ENCODE peak calls at places on chromosome 16, in eight cellular contexts. A, S, K, G, V, E, B and P are unnamed samples.

GRCh38 chr16:67243481-67243880 is 3.8 kb downstream of the FHOD1 start:
- DNase-seq in G (no peak), V (peak), B (no peak), K (peak), E (no peak), S (no peak), A (no peak), P (no peak)

GRCh38 chr16:58488531-58488930 is 11.4 kb upstream of the NDRG4 start:
- DNase-seq in K (no peak), B (no peak), G (no peak), A (no peak), S (no peak), V (no peak), E (no peak), P (no peak)

GRCh38 chr16:31451201-31451600 is 8.1 kb upstream of the ARMC5 start:
- DNase-seq in E (no peak), B (no peak), V (no peak), K (no peak), S (no peak), A (no peak), G (no peak), P (no peak)

GRCh38 chr16:54437361-54437760 is 150.8 kb upstream of the IRX3 start:
- DNase-seq in E (no peak), A (no peak), V (no peak), B (no peak), S (no peak), G (no peak), K (no peak), P (no peak)

GRCh38 chr16:30565526-30565925 is 6.0 kb downstream of the ZNF688 start:
- DNase-seq in A (no peak), B (no peak), V (no peak), G (no peak), S (no peak), K (no peak), E (no peak), P (no peak)

GRCh38 chr16:1067629-1068028 is 4.9 kb upstream of the SSTR5 start:
- DNase-seq in G (no peak), K (no peak), S (no peak), E (no peak), V (no peak), B (no peak), A (no peak), P (no peak)

GRCh38 chr16:50315346-50315997 is 49.1 kb downstream of the ADCY7 start:
- DNase-seq in A (no peak), G (no peak), S (no peak), E (no peak), K (no peak), V (no peak), B (no peak), P (peak)

GRCh38 chr16:79757163-79757562 is 156.6 kb upstream of the MAF start:
- DNase-seq in V (no peak), S (no peak), A (no peak), K (no peak), B (no peak), G (no peak), E (no peak), P (no peak)

GRCh38 chr16:57892041-57892440 is 78.9 kb downstream of the CNGB1 start:
- DNase-seq in A (no peak), S (no peak), V (no peak), B (peak), K (peak), G (peak), E (peak), P (peak)

GRCh38 chr16:21959050-21959449 is 5.9 kb downstream of the UQCRC2 start:
- DNase-seq in B (no peak), K (no peak), V (no peak), E (no peak), S (no peak), G (no peak), A (no peak), P (no peak)

GRCh38 chr16:85715169-85716015 is 26.6 kb upstream of the GINS2 start:
- DNase-seq in G (no peak), E (no peak), V (no peak), B (no peak), A (no peak), K (peak), S (no peak), P (no peak)

GRCh38 chr16:50763211-50763610 is 21.3 kb downstream of the CYLD start:
- DNase-seq in K (peak), G (peak), B (no peak), A (no peak), E (no peak), V (no peak), S (no peak), P (no peak)

GRCh38 chr16:11783319-11784047 is 13.6 kb downstream of the ZC3H7A start:
- DNase-seq in V (no peak), A (no peak), S (peak), K (peak), B (peak), E (peak), G (peak), P (peak)

GRCh38 chr16:50441758-50442157 is 73.0 kb upstream of the BRD7 start:
- DNase-seq in B (no peak), K (no peak), G (no peak), E (no peak), S (no peak), A (no peak), V (peak), P (no peak)

GRCh38 chr16:89623511-89624232 is 10.2 kb downstream of the DPEP1 start:
- DNase-seq in A (no peak), E (no peak), K (no peak), G (peak), B (peak), S (no peak), V (no peak), P (peak)

GRCh38 chr16:4052801-4053662 is 63.2 kb downstream of the ADCY9 start:
- DNase-seq in E (peak), A (no peak), G (peak), K (peak), B (peak), S (no peak), V (no peak), P (peak)

GRCh38 chr16:10762336-10762995 is 18.8 kb downstream of the NUBP1 start:
- DNase-seq in E (no peak), B (no peak), G (no peak), V (no peak), A (no peak), S (no peak), K (no peak), P (no peak)

GRCh38 chr16:51382215-51382614 is 231.1 kb upstream of the SALL1 start:
- DNase-seq in G (no peak), A (no peak), V (no peak), S (no peak), B (no peak), K (peak), E (peak), P (no peak)

GRCh38 chr16:13148836-13149235 is 247.4 kb downstream of the SHISA9 start:
- DNase-seq in E (no peak), V (no peak), K (no peak), B (no peak), A (no peak), S (no peak), G (no peak), P (no peak)

GRCh38 chr16:78443300-78443604 is 343.8 kb downstream of the WWOX start:
- DNase-seq in K (no peak), B (no peak), G (no peak), E (no peak), S (no peak), V (no peak), A (no peak), P (no peak)